ENCODE peak calls at places on chromosomes 11 and 22, in five cellular contexts. H is glomerular endothelial cell; A is activated naive CD8-positive, alpha-beta T cell treated with anti-CD3 and anti-CD28 coated beads for 36 hours; F is NCI-H1417; Q is astrocyte of the cerebellum. L is an unnamed sample.

GRCh38 chr11:115464269-115464668 is 39.9 kb downstream of the CADM1 start:
- DNase-seq in A (no peak), Q (no peak), H (no peak), F (no peak), L (no peak)

GRCh38 chr22:31295413-31295812 is 3.1 kb upstream of the PIK3IP1 start:
- DNase-seq in F (no peak), H (no peak), Q (no peak), A (no peak), L (no peak)

GRCh38 chr11:18563090-18563730 is 25.3 kb downstream of the UEVLD start:
- DNase-seq in Q (no peak), F (no peak), A (no peak), H (no peak), L (no peak)

GRCh38 chr11:116773203-116774112 is 671 bp upstream of the BUD13 start:
- DNase-seq in A (no peak), H (no peak), Q (no peak), F (peak; percentile 66), L (no peak)

GRCh38 chr11:19658344-19658743 is 54.3 kb upstream of the NAV2 start:
- DNase-seq in F (no peak), A (no peak), Q (no peak), H (no peak), L (no peak)

GRCh38 chr11:62273789-62274275 is 3.9 kb downstream of the SCGB2A2 start:
- DNase-seq in Q (no peak), H (no peak), A (no peak), F (no peak), L (no peak)

GRCh38 chr22:43249789-43250188 is 62.9 kb upstream of the TTLL12 start:
- DNase-seq in H (no peak), F (no peak), Q (no peak), A (no peak), L (no peak)

GRCh38 chr22:17436981-17437410 is 67.7 kb downstream of the CECR2 start:
- DNase-seq in Q (no peak), F (no peak), H (no peak), A (no peak), L (no peak)

GRCh38 chr11:61337706-61338268 is 4.8 kb downstream of the TKFC start:
- DNase-seq in A (no peak), F (no peak), H (no peak), Q (no peak), L (no peak)

GRCh38 chr11:7892059-7892699 is 38.9 kb downstream of the OR10A6 start:
- DNase-seq in Q (no peak), F (no peak), H (no peak), A (no peak), L (no peak)

GRCh38 chr11:121368504-121368903 is 75.9 kb downstream of the SC5D start:
- DNase-seq in A (no peak), F (peak; percentile 32), H (no peak), Q (no peak), L (no peak)